ENCODE peak calls at places on chromosomes 6 and 20, in nine cellular contexts. One of them, this sample, is unnamed.

GRCh38 chr20:2838847-2839671 is 1.4 kb downstream of the PCED1A start:
- DNase-seq in cardiac muscle cell: no peak
- DNase-seq in Ammon's horn: no peak
- DNase-seq in GM13977: no peak
- DNase-seq in progenitor cell of endocrine pancreas: no peak
- DNase-seq in activated CD4-positive, alpha-beta T cell treated with anti-CD3 and anti-CD28 coated beads for 1 hour: no peak
- DNase-seq in NCI-H1092 treated with DMSO at 0.1 percent for 48 hours: no peak
- DNase-seq in AG10803: no peak
- DNase-seq in amniotic epithelial cell: no peak
- DNase-seq in this sample: no peak

GRCh38 chr6:31079656-31080261 is 32.6 kb downstream of the C6orf15 start:
- DNase-seq in cardiac muscle cell: peak
- DNase-seq in Ammon's horn: peak
- DNase-seq in GM13977: peak
- DNase-seq in progenitor cell of endocrine pancreas: peak
- DNase-seq in activated CD4-positive, alpha-beta T cell treated with anti-CD3 and anti-CD28 coated beads for 1 hour: peak
- DNase-seq in NCI-H1092 treated with DMSO at 0.1 percent for 48 hours: peak
- DNase-seq in AG10803: peak
- DNase-seq in amniotic epithelial cell: peak
- DNase-seq in this sample: no peak

GRCh38 chr20:44038681-44039123 is 124.0 kb downstream of the TOX2 start:
- DNase-seq in cardiac muscle cell: no peak
- DNase-seq in Ammon's horn: peak
- DNase-seq in GM13977: no peak
- DNase-seq in progenitor cell of endocrine pancreas: no peak
- DNase-seq in activated CD4-positive, alpha-beta T cell treated with anti-CD3 and anti-CD28 coated beads for 1 hour: no peak
- DNase-seq in NCI-H1092 treated with DMSO at 0.1 percent for 48 hours: peak
- DNase-seq in AG10803: peak
- DNase-seq in amniotic epithelial cell: no peak
- DNase-seq in this sample: peak

GRCh38 chr20:19974621-19975435 is 42.3 kb upstream of the NAA20 start:
- DNase-seq in cardiac muscle cell: peak
- DNase-seq in Ammon's horn: peak
- DNase-seq in GM13977: no peak
- DNase-seq in progenitor cell of endocrine pancreas: no peak
- DNase-seq in activated CD4-positive, alpha-beta T cell treated with anti-CD3 and anti-CD28 coated beads for 1 hour: no peak
- DNase-seq in NCI-H1092 treated with DMSO at 0.1 percent for 48 hours: peak
- DNase-seq in AG10803: peak
- DNase-seq in amniotic epithelial cell: peak
- DNase-seq in this sample: peak

GRCh38 chr6:165846123-165846966 is 183.3 kb upstream of the PDE10A start:
- DNase-seq in cardiac muscle cell: no peak
- DNase-seq in Ammon's horn: no peak
- DNase-seq in GM13977: no peak
- DNase-seq in progenitor cell of endocrine pancreas: no peak
- DNase-seq in activated CD4-positive, alpha-beta T cell treated with anti-CD3 and anti-CD28 coated beads for 1 hour: no peak
- DNase-seq in NCI-H1092 treated with DMSO at 0.1 percent for 48 hours: peak
- DNase-seq in AG10803: no peak
- DNase-seq in amniotic epithelial cell: no peak
- DNase-seq in this sample: peak

GRCh38 chr6:112571486-112571885 is 224.4 kb downstream of the RFPL4B start:
- DNase-seq in cardiac muscle cell: peak
- DNase-seq in Ammon's horn: peak
- DNase-seq in GM13977: no peak
- DNase-seq in progenitor cell of endocrine pancreas: no peak
- DNase-seq in activated CD4-positive, alpha-beta T cell treated with anti-CD3 and anti-CD28 coated beads for 1 hour: no peak
- DNase-seq in NCI-H1092 treated with DMSO at 0.1 percent for 48 hours: no peak
- DNase-seq in AG10803: peak
- DNase-seq in amniotic epithelial cell: no peak
- DNase-seq in this sample: no peak

GRCh38 chr6:122268394-122268793 is 131.1 kb upstream of the HSF2 start:
- DNase-seq in cardiac muscle cell: no peak
- DNase-seq in Ammon's horn: no peak
- DNase-seq in GM13977: no peak
- DNase-seq in progenitor cell of endocrine pancreas: no peak
- DNase-seq in activated CD4-positive, alpha-beta T cell treated with anti-CD3 and anti-CD28 coated beads for 1 hour: no peak
- DNase-seq in NCI-H1092 treated with DMSO at 0.1 percent for 48 hours: no peak
- DNase-seq in AG10803: no peak
- DNase-seq in amniotic epithelial cell: no peak
- DNase-seq in this sample: no peak

GRCh38 chr6:141354191-141354950 is 778.4 kb upstream of the GJE1 start:
- DNase-seq in cardiac muscle cell: no peak
- DNase-seq in Ammon's horn: no peak
- DNase-seq in GM13977: no peak
- DNase-seq in progenitor cell of endocrine pancreas: no peak
- DNase-seq in activated CD4-positive, alpha-beta T cell treated with anti-CD3 and anti-CD28 coated beads for 1 hour: no peak
- DNase-seq in NCI-H1092 treated with DMSO at 0.1 percent for 48 hours: no peak
- DNase-seq in AG10803: peak
- DNase-seq in amniotic epithelial cell: no peak
- DNase-seq in this sample: no peak

GRCh38 chr20:33650753-33651561 is 11.2 kb upstream of the C20orf144 start:
- DNase-seq in cardiac muscle cell: no peak
- DNase-seq in Ammon's horn: no peak
- DNase-seq in GM13977: no peak
- DNase-seq in progenitor cell of endocrine pancreas: no peak
- DNase-seq in activated CD4-positive, alpha-beta T cell treated with anti-CD3 and anti-CD28 coated beads for 1 hour: no peak
- DNase-seq in NCI-H1092 treated with DMSO at 0.1 percent for 48 hours: no peak
- DNase-seq in AG10803: no peak
- DNase-seq in amniotic epithelial cell: no peak
- DNase-seq in this sample: no peak

GRCh38 chr20:32983459-32984112 is 20.6 kb downstream of the SUN5 start:
- DNase-seq in cardiac muscle cell: no peak
- DNase-seq in Ammon's horn: no peak
- DNase-seq in GM13977: no peak
- DNase-seq in progenitor cell of endocrine pancreas: no peak
- DNase-seq in activated CD4-positive, alpha-beta T cell treated with anti-CD3 and anti-CD28 coated beads for 1 hour: no peak
- DNase-seq in NCI-H1092 treated with DMSO at 0.1 percent for 48 hours: no peak
- DNase-seq in AG10803: no peak
- DNase-seq in amniotic epithelial cell: no peak
- DNase-seq in this sample: no peak

GRCh38 chr6:84733889-84734288 is 30.5 kb downstream of the TBX18 start:
- DNase-seq in cardiac muscle cell: peak
- DNase-seq in Ammon's horn: no peak
- DNase-seq in GM13977: no peak
- DNase-seq in progenitor cell of endocrine pancreas: no peak
- DNase-seq in activated CD4-positive, alpha-beta T cell treated with anti-CD3 and anti-CD28 coated beads for 1 hour: no peak
- DNase-seq in NCI-H1092 treated with DMSO at 0.1 percent for 48 hours: no peak
- DNase-seq in AG10803: no peak
- DNase-seq in amniotic epithelial cell: no peak
- DNase-seq in this sample: no peak

GRCh38 chr6:109292420-109292819 is 89.8 kb downstream of the CD164 start:
- DNase-seq in cardiac muscle cell: peak
- DNase-seq in Ammon's horn: no peak
- DNase-seq in GM13977: no peak
- DNase-seq in progenitor cell of endocrine pancreas: no peak
- DNase-seq in activated CD4-positive, alpha-beta T cell treated with anti-CD3 and anti-CD28 coated beads for 1 hour: no peak
- DNase-seq in NCI-H1092 treated with DMSO at 0.1 percent for 48 hours: no peak
- DNase-seq in AG10803: no peak
- DNase-seq in amniotic epithelial cell: no peak
- DNase-seq in this sample: no peak

This sample was measured in esophagus muscularis mucosa.